ENCODE peak calls at places on chromosomes 7 and 10, in five cellular contexts. E, P, J, G and T are unnamed samples.

GRCh38 chr10:65670087-65670486 is 1255.7 kb upstream of the LRRTM3 start:
- DNase-seq in E (no peak), G (no peak), P (peak; percentile 1), J (no peak), T (no peak)

GRCh38 chr7:100222445-100223132 is 2.8 kb downstream of the PVRIG start:
- DNase-seq in G (no peak), E (no peak), J (no peak), P (no peak), T (no peak)

GRCh38 chr10:110498982-110499795 is 1.5 kb downstream of the DUSP5 start:
- DNase-seq in E (peak; percentile 81), P (peak; percentile 86), J (no peak), G (no peak), T (peak; percentile 77)

GRCh38 chr7:2893411-2893861 is 49.3 kb upstream of the GNA12 start:
- DNase-seq in J (no peak), E (peak; percentile 63), G (no peak), P (no peak), T (no peak)

GRCh38 chr10:119346063-119346835 is 138.9 kb downstream of the GRK5 start:
- DNase-seq in J (no peak), E (no peak), G (no peak), P (no peak), T (no peak)

GRCh38 chr7:98085674-98086073 is 21.0 kb upstream of the LMTK2 start:
- DNase-seq in G (no peak), E (no peak), P (no peak), J (no peak), T (no peak)

GRCh38 chr10:31656820-31657470 is 271.7 kb downstream of the ARHGAP12 start:
- DNase-seq in P (no peak), J (no peak), G (no peak), E (no peak), T (no peak)

GRCh38 chr7:136969776-136970175 is 101.3 kb downstream of the CHRM2 start:
- DNase-seq in G (no peak), P (no peak), E (no peak), J (no peak), T (no peak)

GRCh38 chr10:109456566-109457361 is 466.5 kb downstream of the XPNPEP1 start:
- DNase-seq in J (no peak), G (no peak), P (no peak), E (no peak), T (peak; percentile 78)

GRCh38 chr10:101580486-101581399 is 7.3 kb downstream of the POLL start:
- DNase-seq in P (no peak), G (no peak), E (no peak), J (no peak), T (no peak)

GRCh38 chr10:3066317-3066931 is 924 bp upstream of the PFKP start:
- DNase-seq in P (no peak), J (no peak), E (no peak), G (no peak), T (peak; percentile 41)

GRCh38 chr10:132958886-132959295 is 16.5 kb upstream of the CFAP46 start:
- DNase-seq in G (no peak), E (no peak), J (no peak), P (no peak), T (no peak)

GRCh38 chr10:51860257-51860656 is 160.9 kb upstream of the CSTF2T start:
- DNase-seq in J (no peak), G (no peak), P (no peak), E (no peak), T (no peak)

GRCh38 chr10:128867819-128868218 is 599.2 kb upstream of the MGMT start:
- DNase-seq in P (no peak), G (no peak), J (no peak), E (peak; percentile 26), T (no peak)

GRCh38 chr7:20320786-20321185 is 9.9 kb upstream of the ITGB8 start:
- DNase-seq in G (no peak), J (no peak), P (no peak), E (no peak), T (no peak)

GRCh38 chr7:12827219-12827821 is 139.9 kb downstream of the ARL4A start:
- DNase-seq in J (no peak), P (no peak), E (no peak), G (no peak), T (no peak)

GRCh38 chr10:129244757-129245156 is 222.3 kb upstream of the MGMT start:
- DNase-seq in J (no peak), E (no peak), G (no peak), P (no peak), T (no peak)

GRCh38 chr7:69395072-69395714 is 203.1 kb upstream of the AUTS2 start:
- DNase-seq in G (no peak), J (no peak), E (no peak), P (no peak), T (no peak)

GRCh38 chr7:130290745-130291144 is 2.2 kb upstream of the CPA4 start:
- DNase-seq in J (no peak), E (no peak), G (no peak), P (no peak), T (no peak)

GRCh38 chr10:114821915-114822770 is 563 bp downstream of the FHIP2A start:
- DNase-seq in E (peak; percentile 80), G (peak; percentile 17), P (peak; percentile 62), J (peak; percentile 18), T (peak; percentile 59)

GRCh38 chr10:77620731-77621130 is 16.9 kb downstream of the KCNMA1 start:
- DNase-seq in P (no peak), J (no peak), G (no peak), E (no peak), T (no peak)

GRCh38 chr10:86657011-86657395 is 2.7 kb downstream of the OPN4 start:
- DNase-seq in J (no peak), P (no peak), G (no peak), E (no peak), T (no peak)

GRCh38 chr7:110442386-110442837 is 648.5 kb upstream of the LRRN3 start:
- DNase-seq in G (no peak), E (no peak), J (no peak), P (peak; percentile 25), T (peak; percentile 81)

GRCh38 chr10:19638173-19638872 is 177.9 kb upstream of the PLXDC2 start:
- DNase-seq in J (no peak), E (no peak), G (no peak), P (no peak), T (no peak)

GRCh38 chr10:117653170-117653515 is 110.6 kb downstream of the EMX2 start:
- DNase-seq in J (peak; percentile 46), G (peak; percentile 5), E (peak; percentile 54), P (peak; percentile 97), T (no peak)

GRCh38 chr10:52677087-52677486 is 95.5 kb downstream of the MBL2 start:
- DNase-seq in E (no peak), G (no peak), P (no peak), J (no peak), T (no peak)

GRCh38 chr10:102313221-102313896 is 68.0 kb downstream of the GBF1 start:
- DNase-seq in J (no peak), P (no peak), G (no peak), E (no peak), T (no peak)

GRCh38 chr7:155872678-155873369 is 60.6 kb upstream of the SHH start:
- DNase-seq in E (no peak), G (no peak), J (no peak), P (no peak), T (no peak)

GRCh38 chr10:70804424-70804814 is 11.3 kb upstream of the SGPL1 start:
- DNase-seq in P (no peak), E (no peak), J (no peak), G (no peak), T (no peak)

GRCh38 chr10:32005050-32005449 is 51.2 kb downstream of the KIF5B start:
- DNase-seq in J (no peak), E (no peak), P (peak; percentile 68), G (no peak), T (peak; percentile 75)

GRCh38 chr7:24050991-24051529 is 232.9 kb upstream of the NPY start:
- DNase-seq in P (no peak), G (no peak), J (no peak), E (no peak), T (no peak)

GRCh38 chr7:55075464-55075971 is 56.7 kb downstream of the EGFR start:
- DNase-seq in J (no peak), G (no peak), P (no peak), E (no peak), T (no peak)